ENCODE peak calls at places on chromosome 9, in ten cellular contexts. One of them, this sample, is unnamed.

GRCh38 chr9:36485647-36486453 is 85.8 kb upstream of the RNF38 start:
- DNase-seq in activated CD4-positive, CD25-positive, alpha-beta regulatory T cell: no peak
- DNase-seq in AG09319: no peak
- DNase-seq in activated T-helper 1 cell treated with anti-CD3 and anti-CD28 coated beads, Interleukin-12 subunit alpha, Interleukin-12 subunit beta, Interleukin-2, Interleukin-4 antibody, amounts not matched to agents 30 ng/mL and 10 ng/mL and 1 ng/mL, durations not matched to agents 14 hours and 24 hours and 36 hours: no peak
- DNase-seq in stimulated activated CD4-positive, alpha-beta T cell treated with anti-CD3 and anti-CD28 coated beads, Interleukin-15, amount 100 ng/mL, for 1 hour: no peak
- DNase-seq in nucleus accumbens: no peak
- DNase-seq in stimulated activated CD8-positive, alpha-beta memory T cell treated with anti-CD3 and anti-CD28 coated beads, Interleukin-15, amount 100 ng/mL, for 4 hours: no peak
- DNase-seq in DND-41: no peak
- DNase-seq in NCI-H524: peak; percentile 21
- DNase-seq in HT1080: peak; percentile 21
- DNase-seq in this sample: peak; percentile 24

GRCh38 chr9:120265791-120266190 is 314.2 kb downstream of the CDK5RAP2 start:
- DNase-seq in activated CD4-positive, CD25-positive, alpha-beta regulatory T cell: no peak
- DNase-seq in AG09319: no peak
- DNase-seq in activated T-helper 1 cell treated with anti-CD3 and anti-CD28 coated beads, Interleukin-12 subunit alpha, Interleukin-12 subunit beta, Interleukin-2, Interleukin-4 antibody, amounts not matched to agents 30 ng/mL and 10 ng/mL and 1 ng/mL, durations not matched to agents 14 hours and 24 hours and 36 hours: no peak
- DNase-seq in stimulated activated CD4-positive, alpha-beta T cell treated with anti-CD3 and anti-CD28 coated beads, Interleukin-15, amount 100 ng/mL, for 1 hour: no peak
- DNase-seq in nucleus accumbens: peak; percentile 7
- DNase-seq in stimulated activated CD8-positive, alpha-beta memory T cell treated with anti-CD3 and anti-CD28 coated beads, Interleukin-15, amount 100 ng/mL, for 4 hours: no peak
- DNase-seq in DND-41: no peak
- DNase-seq in NCI-H524: no peak
- DNase-seq in HT1080: no peak
- DNase-seq in this sample: no peak

GRCh38 chr9:95004452-95005275 is 278.2 kb downstream of the AOPEP start:
- DNase-seq in activated CD4-positive, CD25-positive, alpha-beta regulatory T cell: no peak
- DNase-seq in AG09319: no peak
- DNase-seq in activated T-helper 1 cell treated with anti-CD3 and anti-CD28 coated beads, Interleukin-12 subunit alpha, Interleukin-12 subunit beta, Interleukin-2, Interleukin-4 antibody, amounts not matched to agents 30 ng/mL and 10 ng/mL and 1 ng/mL, durations not matched to agents 14 hours and 24 hours and 36 hours: peak; percentile 32
- DNase-seq in stimulated activated CD4-positive, alpha-beta T cell treated with anti-CD3 and anti-CD28 coated beads, Interleukin-15, amount 100 ng/mL, for 1 hour: peak; percentile 17
- DNase-seq in nucleus accumbens: peak; percentile 53
- DNase-seq in stimulated activated CD8-positive, alpha-beta memory T cell treated with anti-CD3 and anti-CD28 coated beads, Interleukin-15, amount 100 ng/mL, for 4 hours: no peak
- DNase-seq in DND-41: no peak
- DNase-seq in NCI-H524: peak; percentile 24
- DNase-seq in HT1080: no peak
- DNase-seq in this sample: no peak

GRCh38 chr9:134759001-134759607 is 117.5 kb downstream of the COL5A1 start:
- DNase-seq in activated CD4-positive, CD25-positive, alpha-beta regulatory T cell: no peak
- DNase-seq in AG09319: no peak
- DNase-seq in activated T-helper 1 cell treated with anti-CD3 and anti-CD28 coated beads, Interleukin-12 subunit alpha, Interleukin-12 subunit beta, Interleukin-2, Interleukin-4 antibody, amounts not matched to agents 30 ng/mL and 10 ng/mL and 1 ng/mL, durations not matched to agents 14 hours and 24 hours and 36 hours: no peak
- DNase-seq in stimulated activated CD4-positive, alpha-beta T cell treated with anti-CD3 and anti-CD28 coated beads, Interleukin-15, amount 100 ng/mL, for 1 hour: no peak
- DNase-seq in nucleus accumbens: no peak
- DNase-seq in stimulated activated CD8-positive, alpha-beta memory T cell treated with anti-CD3 and anti-CD28 coated beads, Interleukin-15, amount 100 ng/mL, for 4 hours: no peak
- DNase-seq in DND-41: no peak
- DNase-seq in NCI-H524: no peak
- DNase-seq in HT1080: no peak
- DNase-seq in this sample: no peak

GRCh38 chr9:113590991-113591898 is 127.7 kb downstream of the RGS3 start:
- DNase-seq in activated CD4-positive, CD25-positive, alpha-beta regulatory T cell: peak; percentile 12
- DNase-seq in AG09319: no peak
- DNase-seq in activated T-helper 1 cell treated with anti-CD3 and anti-CD28 coated beads, Interleukin-12 subunit alpha, Interleukin-12 subunit beta, Interleukin-2, Interleukin-4 antibody, amounts not matched to agents 30 ng/mL and 10 ng/mL and 1 ng/mL, durations not matched to agents 14 hours and 24 hours and 36 hours: peak; percentile 37
- DNase-seq in stimulated activated CD4-positive, alpha-beta T cell treated with anti-CD3 and anti-CD28 coated beads, Interleukin-15, amount 100 ng/mL, for 1 hour: peak; percentile 49
- DNase-seq in nucleus accumbens: peak; percentile 66
- DNase-seq in stimulated activated CD8-positive, alpha-beta memory T cell treated with anti-CD3 and anti-CD28 coated beads, Interleukin-15, amount 100 ng/mL, for 4 hours: no peak
- DNase-seq in DND-41: peak; percentile 52
- DNase-seq in NCI-H524: peak; percentile 79
- DNase-seq in HT1080: peak; percentile 81
- DNase-seq in this sample: peak; percentile 85

GRCh38 chr9:28053378-28053777 is 480.1 kb upstream of the C9orf72 start:
- DNase-seq in activated CD4-positive, CD25-positive, alpha-beta regulatory T cell: no peak
- DNase-seq in AG09319: no peak
- DNase-seq in activated T-helper 1 cell treated with anti-CD3 and anti-CD28 coated beads, Interleukin-12 subunit alpha, Interleukin-12 subunit beta, Interleukin-2, Interleukin-4 antibody, amounts not matched to agents 30 ng/mL and 10 ng/mL and 1 ng/mL, durations not matched to agents 14 hours and 24 hours and 36 hours: no peak
- DNase-seq in stimulated activated CD4-positive, alpha-beta T cell treated with anti-CD3 and anti-CD28 coated beads, Interleukin-15, amount 100 ng/mL, for 1 hour: no peak
- DNase-seq in nucleus accumbens: no peak
- DNase-seq in stimulated activated CD8-positive, alpha-beta memory T cell treated with anti-CD3 and anti-CD28 coated beads, Interleukin-15, amount 100 ng/mL, for 4 hours: no peak
- DNase-seq in DND-41: no peak
- DNase-seq in NCI-H524: no peak
- DNase-seq in HT1080: no peak
- DNase-seq in this sample: no peak

GRCh38 chr9:108150736-108151135 is 661.2 kb upstream of the KLF4 start:
- DNase-seq in activated CD4-positive, CD25-positive, alpha-beta regulatory T cell: no peak
- DNase-seq in AG09319: no peak
- DNase-seq in activated T-helper 1 cell treated with anti-CD3 and anti-CD28 coated beads, Interleukin-12 subunit alpha, Interleukin-12 subunit beta, Interleukin-2, Interleukin-4 antibody, amounts not matched to agents 30 ng/mL and 10 ng/mL and 1 ng/mL, durations not matched to agents 14 hours and 24 hours and 36 hours: no peak
- DNase-seq in stimulated activated CD4-positive, alpha-beta T cell treated with anti-CD3 and anti-CD28 coated beads, Interleukin-15, amount 100 ng/mL, for 1 hour: no peak
- DNase-seq in nucleus accumbens: no peak
- DNase-seq in stimulated activated CD8-positive, alpha-beta memory T cell treated with anti-CD3 and anti-CD28 coated beads, Interleukin-15, amount 100 ng/mL, for 4 hours: no peak
- DNase-seq in DND-41: no peak
- DNase-seq in NCI-H524: no peak
- DNase-seq in HT1080: peak; percentile 71
- DNase-seq in this sample: no peak

GRCh38 chr9:113343732-113344231 is 3.7 kb upstream of the WDR31 start:
- DNase-seq in activated CD4-positive, CD25-positive, alpha-beta regulatory T cell: no peak
- DNase-seq in AG09319: no peak
- DNase-seq in activated T-helper 1 cell treated with anti-CD3 and anti-CD28 coated beads, Interleukin-12 subunit alpha, Interleukin-12 subunit beta, Interleukin-2, Interleukin-4 antibody, amounts not matched to agents 30 ng/mL and 10 ng/mL and 1 ng/mL, durations not matched to agents 14 hours and 24 hours and 36 hours: no peak
- DNase-seq in stimulated activated CD4-positive, alpha-beta T cell treated with anti-CD3 and anti-CD28 coated beads, Interleukin-15, amount 100 ng/mL, for 1 hour: no peak
- DNase-seq in nucleus accumbens: peak; percentile 76
- DNase-seq in stimulated activated CD8-positive, alpha-beta memory T cell treated with anti-CD3 and anti-CD28 coated beads, Interleukin-15, amount 100 ng/mL, for 4 hours: no peak
- DNase-seq in DND-41: peak; percentile 60
- DNase-seq in NCI-H524: peak; percentile 95
- DNase-seq in HT1080: peak; percentile 20
- DNase-seq in this sample: peak; percentile 82

GRCh38 chr9:137524597-137525317 is 25.4 kb downstream of the PNPLA7 start:
- DNase-seq in activated CD4-positive, CD25-positive, alpha-beta regulatory T cell: no peak
- DNase-seq in AG09319: no peak
- DNase-seq in activated T-helper 1 cell treated with anti-CD3 and anti-CD28 coated beads, Interleukin-12 subunit alpha, Interleukin-12 subunit beta, Interleukin-2, Interleukin-4 antibody, amounts not matched to agents 30 ng/mL and 10 ng/mL and 1 ng/mL, durations not matched to agents 14 hours and 24 hours and 36 hours: no peak
- DNase-seq in stimulated activated CD4-positive, alpha-beta T cell treated with anti-CD3 and anti-CD28 coated beads, Interleukin-15, amount 100 ng/mL, for 1 hour: no peak
- DNase-seq in nucleus accumbens: no peak
- DNase-seq in stimulated activated CD8-positive, alpha-beta memory T cell treated with anti-CD3 and anti-CD28 coated beads, Interleukin-15, amount 100 ng/mL, for 4 hours: no peak
- DNase-seq in DND-41: no peak
- DNase-seq in NCI-H524: no peak
- DNase-seq in HT1080: no peak
- DNase-seq in this sample: no peak

GRCh38 chr9:86749530-86750275 is 197.6 kb downstream of the GAS1 start:
- DNase-seq in activated CD4-positive, CD25-positive, alpha-beta regulatory T cell: no peak
- DNase-seq in AG09319: peak; percentile 85
- DNase-seq in activated T-helper 1 cell treated with anti-CD3 and anti-CD28 coated beads, Interleukin-12 subunit alpha, Interleukin-12 subunit beta, Interleukin-2, Interleukin-4 antibody, amounts not matched to agents 30 ng/mL and 10 ng/mL and 1 ng/mL, durations not matched to agents 14 hours and 24 hours and 36 hours: no peak
- DNase-seq in stimulated activated CD4-positive, alpha-beta T cell treated with anti-CD3 and anti-CD28 coated beads, Interleukin-15, amount 100 ng/mL, for 1 hour: no peak
- DNase-seq in nucleus accumbens: no peak
- DNase-seq in stimulated activated CD8-positive, alpha-beta memory T cell treated with anti-CD3 and anti-CD28 coated beads, Interleukin-15, amount 100 ng/mL, for 4 hours: no peak
- DNase-seq in DND-41: no peak
- DNase-seq in NCI-H524: no peak
- DNase-seq in HT1080: no peak
- DNase-seq in this sample: no peak

GRCh38 chr9:129876815-129877214 is 41.6 kb downstream of the USP20 start:
- DNase-seq in activated CD4-positive, CD25-positive, alpha-beta regulatory T cell: no peak
- DNase-seq in AG09319: no peak
- DNase-seq in activated T-helper 1 cell treated with anti-CD3 and anti-CD28 coated beads, Interleukin-12 subunit alpha, Interleukin-12 subunit beta, Interleukin-2, Interleukin-4 antibody, amounts not matched to agents 30 ng/mL and 10 ng/mL and 1 ng/mL, durations not matched to agents 14 hours and 24 hours and 36 hours: no peak
- DNase-seq in stimulated activated CD4-positive, alpha-beta T cell treated with anti-CD3 and anti-CD28 coated beads, Interleukin-15, amount 100 ng/mL, for 1 hour: no peak
- DNase-seq in nucleus accumbens: no peak
- DNase-seq in stimulated activated CD8-positive, alpha-beta memory T cell treated with anti-CD3 and anti-CD28 coated beads, Interleukin-15, amount 100 ng/mL, for 4 hours: no peak
- DNase-seq in DND-41: no peak
- DNase-seq in NCI-H524: no peak
- DNase-seq in HT1080: no peak
- DNase-seq in this sample: no peak